ENCODE peak calls at places on chromosomes 2 and 18, in eight cellular contexts. One of them, this sample, is unnamed.

GRCh38 chr2:209236369-209236768 is 187.5 kb upstream of the MAP2 start:
- DNase-seq in GM23338: peak
- DNase-seq in H9: peak
- DNase-seq in GM23248: peak
- DNase-seq in HCT116: no peak
- DNase-seq in IMR-90: no peak
- DNase-seq in OCI-LY7: no peak
- DNase-seq in mammary epithelial cell: no peak
- DNase-seq in this sample: no peak

GRCh38 chr2:60520477-60520876 is 33.0 kb downstream of the BCL11A start:
- DNase-seq in GM23338: peak
- DNase-seq in H9: no peak
- DNase-seq in GM23248: peak
- DNase-seq in HCT116: no peak
- DNase-seq in IMR-90: peak
- DNase-seq in OCI-LY7: no peak
- DNase-seq in mammary epithelial cell: no peak
- DNase-seq in this sample: no peak

GRCh38 chr18:12934454-12935071 is 13.2 kb upstream of the SEH1L start:
- DNase-seq in GM23338: peak
- DNase-seq in H9: peak
- DNase-seq in GM23248: peak
- DNase-seq in HCT116: peak
- DNase-seq in IMR-90: peak
- DNase-seq in OCI-LY7: peak
- DNase-seq in mammary epithelial cell: peak
- DNase-seq in this sample: peak

GRCh38 chr18:9400197-9400596 is 65.6 kb downstream of the TWSG1 start:
- DNase-seq in GM23338: no peak
- DNase-seq in H9: no peak
- DNase-seq in GM23248: no peak
- DNase-seq in HCT116: no peak
- DNase-seq in IMR-90: no peak
- DNase-seq in OCI-LY7: no peak
- DNase-seq in mammary epithelial cell: no peak
- DNase-seq in this sample: no peak

GRCh38 chr18:9058426-9058825 is 44.1 kb upstream of the NDUFV2 start:
- DNase-seq in GM23338: no peak
- DNase-seq in H9: no peak
- DNase-seq in GM23248: no peak
- DNase-seq in HCT116: no peak
- DNase-seq in IMR-90: no peak
- DNase-seq in OCI-LY7: no peak
- DNase-seq in mammary epithelial cell: no peak
- DNase-seq in this sample: no peak

GRCh38 chr2:118190365-118190916 is 102.2 kb downstream of the INSIG2 start:
- DNase-seq in GM23338: no peak
- DNase-seq in H9: no peak
- DNase-seq in GM23248: peak
- DNase-seq in HCT116: no peak
- DNase-seq in IMR-90: no peak
- DNase-seq in OCI-LY7: no peak
- DNase-seq in mammary epithelial cell: no peak
- DNase-seq in this sample: no peak

GRCh38 chr2:84077504-84077903 is 381.6 kb downstream of the SUCLG1 start:
- DNase-seq in GM23338: peak
- DNase-seq in H9: peak
- DNase-seq in GM23248: peak
- DNase-seq in HCT116: peak
- DNase-seq in IMR-90: no peak
- DNase-seq in OCI-LY7: peak
- DNase-seq in mammary epithelial cell: peak
- DNase-seq in this sample: peak

GRCh38 chr2:125041846-125042245 is 1016.8 kb downstream of the CNTNAP5 start:
- DNase-seq in GM23338: no peak
- DNase-seq in H9: no peak
- DNase-seq in GM23248: no peak
- DNase-seq in HCT116: no peak
- DNase-seq in IMR-90: no peak
- DNase-seq in OCI-LY7: no peak
- DNase-seq in mammary epithelial cell: no peak
- DNase-seq in this sample: no peak

GRCh38 chr2:157444643-157445040 is 753 bp upstream of the CYTIP start:
- DNase-seq in GM23338: no peak
- DNase-seq in H9: no peak
- DNase-seq in GM23248: no peak
- DNase-seq in HCT116: no peak
- DNase-seq in IMR-90: no peak
- DNase-seq in OCI-LY7: peak
- DNase-seq in mammary epithelial cell: no peak
- DNase-seq in this sample: peak

GRCh38 chr2:176140130-176140519 is 10.6 kb downstream of the HOXD8 start:
- DNase-seq in GM23338: no peak
- DNase-seq in H9: no peak
- DNase-seq in GM23248: peak
- DNase-seq in HCT116: no peak
- DNase-seq in IMR-90: no peak
- DNase-seq in OCI-LY7: no peak
- DNase-seq in mammary epithelial cell: no peak
- DNase-seq in this sample: no peak
- H2AFZ ChIP-seq in GM23338: peak
- H2AFZ ChIP-seq in H9: no peak
- H2AFZ ChIP-seq in GM23248: peak
- H2AFZ ChIP-seq in HCT116: peak
- H2AFZ ChIP-seq in IMR-90: peak
- H2AFZ ChIP-seq in OCI-LY7: no peak
- H2AFZ ChIP-seq in mammary epithelial cell: peak
- H2AFZ ChIP-seq in this sample: peak

GRCh38 chr2:240832816-240833497 is 12.9 kb upstream of the KIF1A start:
- DNase-seq in GM23338: no peak
- DNase-seq in H9: no peak
- DNase-seq in GM23248: no peak
- DNase-seq in HCT116: no peak
- DNase-seq in IMR-90: no peak
- DNase-seq in OCI-LY7: no peak
- DNase-seq in mammary epithelial cell: no peak
- DNase-seq in this sample: no peak

GRCh38 chr2:240833724-240834285 is 13.8 kb upstream of the KIF1A start:
- DNase-seq in GM23338: no peak
- DNase-seq in H9: no peak
- DNase-seq in GM23248: peak
- DNase-seq in HCT116: no peak
- DNase-seq in IMR-90: no peak
- DNase-seq in OCI-LY7: no peak
- DNase-seq in mammary epithelial cell: no peak
- DNase-seq in this sample: no peak

GRCh38 chr2:240832205-240832727 is 12.2 kb upstream of the KIF1A start:
- DNase-seq in GM23338: peak
- DNase-seq in H9: peak
- DNase-seq in GM23248: peak
- DNase-seq in HCT116: peak
- DNase-seq in IMR-90: peak
- DNase-seq in OCI-LY7: peak
- DNase-seq in mammary epithelial cell: peak
- DNase-seq in this sample: peak

GRCh38 chr2:240834377-240834975 is 14.5 kb upstream of the KIF1A start:
- DNase-seq in GM23338: peak
- DNase-seq in H9: no peak
- DNase-seq in GM23248: no peak
- DNase-seq in HCT116: no peak
- DNase-seq in IMR-90: no peak
- DNase-seq in OCI-LY7: peak
- DNase-seq in mammary epithelial cell: no peak
- DNase-seq in this sample: no peak

GRCh38 chr2:240831594-240832204 is 11.7 kb upstream of the KIF1A start:
- DNase-seq in GM23338: peak
- DNase-seq in H9: peak
- DNase-seq in GM23248: no peak
- DNase-seq in HCT116: no peak
- DNase-seq in IMR-90: no peak
- DNase-seq in OCI-LY7: no peak
- DNase-seq in mammary epithelial cell: no peak
- DNase-seq in this sample: no peak
- H2AFZ ChIP-seq in GM23338: peak
- H2AFZ ChIP-seq in H9: peak
- H2AFZ ChIP-seq in GM23248: peak
- H2AFZ ChIP-seq in HCT116: peak
- H2AFZ ChIP-seq in IMR-90: peak
- H2AFZ ChIP-seq in OCI-LY7: peak
- H2AFZ ChIP-seq in mammary epithelial cell: peak
- H2AFZ ChIP-seq in this sample: no peak

GRCh38 chr2:179594268-179595112 is 266.9 kb downstream of the ZNF385B start:
- DNase-seq in GM23338: no peak
- DNase-seq in H9: no peak
- DNase-seq in GM23248: no peak
- DNase-seq in HCT116: no peak
- DNase-seq in IMR-90: no peak
- DNase-seq in OCI-LY7: no peak
- DNase-seq in mammary epithelial cell: no peak
- DNase-seq in this sample: no peak

GRCh38 chr2:179591690-179592089 is 269.7 kb downstream of the ZNF385B start:
- DNase-seq in GM23338: no peak
- DNase-seq in H9: no peak
- DNase-seq in GM23248: no peak
- DNase-seq in HCT116: no peak
- DNase-seq in IMR-90: no peak
- DNase-seq in OCI-LY7: no peak
- DNase-seq in mammary epithelial cell: no peak
- DNase-seq in this sample: no peak

GRCh38 chr2:179595284-179595683 is 266.1 kb downstream of the ZNF385B start:
- DNase-seq in GM23338: peak
- DNase-seq in H9: peak
- DNase-seq in GM23248: peak
- DNase-seq in HCT116: no peak
- DNase-seq in IMR-90: no peak
- DNase-seq in OCI-LY7: no peak
- DNase-seq in mammary epithelial cell: no peak
- DNase-seq in this sample: no peak

GRCh38 chr2:179593323-179593722 is 268.1 kb downstream of the ZNF385B start:
- DNase-seq in GM23338: no peak
- DNase-seq in H9: no peak
- DNase-seq in GM23248: no peak
- DNase-seq in HCT116: no peak
- DNase-seq in IMR-90: no peak
- DNase-seq in OCI-LY7: no peak
- DNase-seq in mammary epithelial cell: no peak
- DNase-seq in this sample: no peak

DNA sequence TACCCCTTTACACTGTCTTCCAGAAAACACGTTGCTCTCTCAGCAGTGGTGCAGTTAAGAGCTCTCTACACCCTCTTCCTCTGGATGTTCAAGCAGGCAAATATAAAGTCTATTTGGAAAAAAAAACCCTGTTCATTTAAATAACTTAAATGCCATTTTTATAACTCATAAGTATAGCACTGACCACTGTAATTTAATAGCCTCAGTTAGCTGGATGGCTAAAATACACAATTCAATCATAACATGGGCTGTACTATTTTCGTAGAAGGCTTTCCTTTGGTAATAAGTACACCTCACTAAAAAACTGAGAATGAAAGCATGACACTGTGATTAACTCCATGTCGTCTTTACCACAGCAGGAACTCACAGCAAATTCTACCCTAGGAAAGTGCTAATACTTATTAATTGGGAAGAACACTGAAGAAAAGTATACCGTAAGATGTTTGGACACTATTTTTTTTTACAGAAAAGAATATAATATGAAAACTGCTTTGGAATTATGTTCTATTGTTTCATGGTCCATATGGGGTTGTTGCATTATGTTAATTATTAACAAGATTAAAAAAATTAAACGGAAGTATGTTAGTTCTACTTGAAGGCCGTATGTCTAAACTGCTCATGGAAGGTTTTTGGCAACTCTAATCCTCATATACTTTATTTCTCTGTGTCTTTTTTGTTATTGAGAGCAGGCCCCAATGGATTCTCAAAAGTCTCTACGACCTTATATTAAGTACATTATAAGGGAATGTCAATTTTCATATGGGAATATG is 269.1 kb downstream of the ZNF385B start:
- DNase-seq in GM23338: no peak
- DNase-seq in H9: no peak
- DNase-seq in GM23248: peak
- DNase-seq in HCT116: no peak
- DNase-seq in IMR-90: peak
- DNase-seq in OCI-LY7: no peak
- DNase-seq in mammary epithelial cell: no peak
- DNase-seq in this sample: no peak
- H2AFZ ChIP-seq in GM23338: no peak
- H2AFZ ChIP-seq in H9: no peak
- H2AFZ ChIP-seq in GM23248: peak
- H2AFZ ChIP-seq in HCT116: no peak
- H2AFZ ChIP-seq in IMR-90: no peak
- H2AFZ ChIP-seq in OCI-LY7: no peak
- H2AFZ ChIP-seq in mammary epithelial cell: no peak
- H2AFZ ChIP-seq in this sample: no peak

GRCh38 chr2:206986943-206987342 is 47.6 kb downstream of the CPO start:
- DNase-seq in GM23338: no peak
- DNase-seq in H9: no peak
- DNase-seq in GM23248: no peak
- DNase-seq in HCT116: no peak
- DNase-seq in IMR-90: no peak
- DNase-seq in OCI-LY7: no peak
- DNase-seq in mammary epithelial cell: no peak
- DNase-seq in this sample: no peak

GRCh38 chr2:206990335-206990734 is 51.0 kb downstream of the CPO start:
- DNase-seq in GM23338: no peak
- DNase-seq in H9: no peak
- DNase-seq in GM23248: no peak
- DNase-seq in HCT116: no peak
- DNase-seq in IMR-90: peak
- DNase-seq in OCI-LY7: no peak
- DNase-seq in mammary epithelial cell: no peak
- DNase-seq in this sample: no peak

GRCh38 chr2:206987810-206988209 is 48.5 kb downstream of the CPO start:
- DNase-seq in GM23338: no peak
- DNase-seq in H9: no peak
- DNase-seq in GM23248: no peak
- DNase-seq in HCT116: no peak
- DNase-seq in IMR-90: no peak
- DNase-seq in OCI-LY7: no peak
- DNase-seq in mammary epithelial cell: no peak
- DNase-seq in this sample: no peak

GRCh38 chr2:206989306-206989705 is 50.0 kb downstream of the CPO start:
- DNase-seq in GM23338: peak
- DNase-seq in H9: peak
- DNase-seq in GM23248: peak
- DNase-seq in HCT116: peak
- DNase-seq in IMR-90: no peak
- DNase-seq in OCI-LY7: peak
- DNase-seq in mammary epithelial cell: no peak
- DNase-seq in this sample: peak

DNA sequence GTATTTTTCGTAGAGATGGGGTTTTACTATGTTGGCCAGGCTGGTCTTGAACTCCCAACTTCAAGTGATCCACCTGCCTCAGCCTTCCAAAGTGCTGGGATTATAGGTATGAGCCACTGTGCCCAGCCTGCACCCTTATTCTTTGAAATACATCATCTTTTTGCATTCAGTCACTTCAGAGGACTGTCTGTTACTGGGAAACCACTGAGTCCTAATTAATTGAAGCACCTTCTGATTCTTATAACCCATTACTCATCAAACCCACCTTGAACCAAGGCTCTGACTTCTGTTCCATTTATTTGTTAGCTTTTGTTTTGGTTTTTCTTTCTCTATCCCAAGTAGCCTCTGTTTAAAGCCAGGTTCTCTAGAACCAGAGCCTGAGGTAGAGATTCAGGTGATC is 49.6 kb downstream of the CPO start:
- DNase-seq in GM23338: no peak
- DNase-seq in H9: no peak
- DNase-seq in GM23248: no peak
- DNase-seq in HCT116: no peak
- DNase-seq in IMR-90: no peak
- DNase-seq in OCI-LY7: no peak
- DNase-seq in mammary epithelial cell: no peak
- DNase-seq in this sample: no peak
- H2AFZ ChIP-seq in GM23338: peak
- H2AFZ ChIP-seq in H9: no peak
- H2AFZ ChIP-seq in GM23248: no peak
- H2AFZ ChIP-seq in HCT116: peak
- H2AFZ ChIP-seq in IMR-90: no peak
- H2AFZ ChIP-seq in OCI-LY7: no peak
- H2AFZ ChIP-seq in mammary epithelial cell: peak
- H2AFZ ChIP-seq in this sample: no peak

This sample was measured in Karpas-422.